ENCODE peak calls at places on chromosomes 16 and 17, in six cellular contexts. B is type B pancreatic cell; X is fibroblast of pulmonary artery; P is amniotic stem cell; D is stimulated activated CD8-positive, alpha-beta memory T cell treated with anti-CD3 and anti-CD28 coated beads, Interleukin-15, amount 100 ng/mL, for 24 hours; U is endothelial cell. L is an unnamed sample.

GRCh38 chr16:69463876-69464275 is 39.5 kb downstream of the CYB5B start:
- DNase-seq in B (no peak), X (no peak), P (no peak), D (no peak), U (no peak), L (no peak)

GRCh38 chr16:69435977-69436729 is 11.7 kb downstream of the CYB5B start:
- DNase-seq in B (no peak), X (no peak), P (no peak), D (no peak), U (no peak), L (no peak)

GRCh38 chr16:78040396-78040795 is 18.0 kb downstream of the CLEC3A start:
- DNase-seq in B (no peak), X (no peak), P (no peak), D (no peak), U (no peak), L (no peak)

GRCh38 chr17:31156326-31156725 is 61.5 kb downstream of the NF1 start:
- DNase-seq in B (no peak), X (peak; percentile 12), P (peak; percentile 6), D (no peak), U (no peak), L (no peak)

GRCh38 chr17:46889992-46890564 is 32.9 kb upstream of the GOSR2 start:
- DNase-seq in B (no peak), X (no peak), P (no peak), D (no peak), U (no peak), L (no peak)

GRCh38 chr16:31698901-31699300 is 171.2 kb downstream of the AHSP start:
- DNase-seq in B (no peak), X (no peak), P (no peak), D (no peak), U (no peak), L (no peak)

GRCh38 chr16:2204727-2205103 is 539 bp upstream of the MLST8 start:
- DNase-seq in B (no peak), X (no peak), P (no peak), D (no peak), U (no peak), L (no peak)

GRCh38 chr17:48567646-48568354 is 10.3 kb downstream of the HOXB4 start:
- DNase-seq in B (no peak), X (no peak), P (no peak), D (no peak), U (no peak), L (no peak)

GRCh38 chr16:85491798-85492616 is 121.1 kb upstream of the GSE1 start:
- DNase-seq in B (no peak), X (no peak), P (no peak), D (no peak), U (no peak), L (no peak)

GRCh38 chr16:85986931-85987749 is 88.2 kb downstream of the IRF8 start:
- DNase-seq in B (no peak), X (no peak), P (no peak), D (peak; percentile 26), U (peak; percentile 56), L (peak; percentile 23)

GRCh38 chr16:47503936-47504335 is 42.8 kb downstream of the PHKB start:
- DNase-seq in B (no peak), X (no peak), P (no peak), D (no peak), U (no peak), L (peak; percentile 73)

GRCh38 chr16:87391324-87391949 is 699 bp upstream of the MAP1LC3B start:
- DNase-seq in B (no peak), X (peak; percentile 31), P (no peak), D (peak; percentile 11), U (peak; percentile 33), L (peak; percentile 62)

GRCh38 chr17:47239663-47240374 is 13.8 kb upstream of the ITGB3 start:
- DNase-seq in B (no peak), X (peak; percentile 99), P (peak; percentile 87), D (no peak), U (no peak), L (peak; percentile 98)

GRCh38 chr17:57391076-57391825 is 134.9 kb downstream of the MSI2 start:
- DNase-seq in B (no peak), X (no peak), P (no peak), D (no peak), U (no peak), L (no peak)

GRCh38 chr16:82396509-82396908 is 226.5 kb upstream of the MPHOSPH6 start:
- DNase-seq in B (no peak), X (no peak), P (no peak), D (no peak), U (no peak), L (no peak)

GRCh38 chr17:42618442-42619150 is 9.1 kb downstream of the TUBG1 start:
- DNase-seq in B (no peak), X (no peak), P (no peak), D (no peak), U (peak; percentile 12), L (peak; percentile 25)

GRCh38 chr16:57531635-57532220 is 4.6 kb downstream of the CCDC102A start:
- DNase-seq in B (peak; percentile 22), X (no peak), P (no peak), D (no peak), U (no peak), L (no peak)

GRCh38 chr17:69608808-69609494 is 194.5 kb downstream of the MAP2K6 start:
- DNase-seq in B (no peak), X (peak; percentile 82), P (peak; percentile 84), D (no peak), U (no peak), L (peak; percentile 91)

GRCh38 chr16:68296291-68296690 is 14.5 kb downstream of the SLC7A6OS start:
- DNase-seq in B (no peak), X (no peak), P (no peak), D (no peak), U (no peak), L (no peak)

GRCh38 chr17:7389924-7390910 is 4.1 kb downstream of the PLSCR3 start:
- DNase-seq in B (no peak), X (no peak), P (no peak), D (no peak), U (no peak), L (no peak)

GRCh38 chr16:24151482-24151939 is 104.6 kb upstream of the CACNG3 start:
- DNase-seq in B (no peak), X (no peak), P (no peak), D (no peak), U (peak; percentile 54), L (peak; percentile 46)

GRCh38 chr16:71811261-71811803 is 2.7 kb upstream of the AP1G1 start:
- DNase-seq in B (no peak), X (peak; percentile 68), P (no peak), D (no peak), U (no peak), L (peak; percentile 54)

GRCh38 chr17:18981385-18981641 is 23.3 kb downstream of the FAM83G start:
- DNase-seq in B (no peak), X (no peak), P (no peak), D (no peak), U (no peak), L (no peak)

GRCh38 chr16:65574311-65574966 is 452.6 kb upstream of the CDH11 start:
- DNase-seq in B (no peak), X (no peak), P (no peak), D (no peak), U (no peak), L (no peak)

GRCh38 chr17:13222931-13223330 is 205.1 kb upstream of the ELAC2 start:
- DNase-seq in B (no peak), X (no peak), P (no peak), D (no peak), U (no peak), L (no peak)

GRCh38 chr16:67939507-67940435 is 3.1 kb upstream of the PSMB10 start:
- DNase-seq in B (no peak), X (no peak), P (no peak), D (no peak), U (no peak), L (no peak)

GRCh38 chr16:30998852-30999761 is 11.3 kb downstream of the STX1B start:
- DNase-seq in B (no peak), X (no peak), P (no peak), D (no peak), U (no peak), L (peak; percentile 12)

GRCh38 chr16:17555176-17555575 is 84.4 kb upstream of the XYLT1 start:
- DNase-seq in B (no peak), X (peak; percentile 21), P (peak; percentile 50), D (no peak), U (no peak), L (no peak)

GRCh38 chr16:80319181-80319580 is 221.6 kb upstream of the DYNLRB2 start:
- DNase-seq in B (no peak), X (no peak), P (no peak), D (no peak), U (no peak), L (no peak)

GRCh38 chr16:81600275-81600674 is 155.7 kb downstream of the CMIP start:
- DNase-seq in B (no peak), X (peak; percentile 73), P (no peak), D (no peak), U (no peak), L (peak; percentile 91)

GRCh38 chr16:12474794-12475410 is 328.8 kb downstream of the CPPED1 start:
- DNase-seq in B (no peak), X (no peak), P (no peak), D (no peak), U (no peak), L (no peak)

GRCh38 chr16:19499006-19499405 is 22.9 kb downstream of the GDE1 start:
- DNase-seq in B (no peak), X (no peak), P (no peak), D (no peak), U (no peak), L (no peak)

GRCh38 chr16:5595849-5596248 is 498.3 kb upstream of the EEF2KMT start:
- DNase-seq in B (no peak), X (no peak), P (no peak), D (no peak), U (no peak), L (no peak)

L was measured in mesenchymal stem cell.